ENCODE peak calls at places on chromosomes 7 and 10, in four cellular contexts. N, K, F and C are unnamed samples.
A peak's percentile ranks its signal among the peaks of the same experiment; 100 is the strongest.

GRCh38 chr7:41006591-41006990 is 696.3 kb downstream of the INHBA start:
- DNase-seq in K (no peak), F (no peak), N (no peak), C (no peak)

GRCh38 chr10:11597470-11597869 is 14.0 kb downstream of the USP6NL start:
- DNase-seq in F (no peak), K (no peak), N (no peak), C (no peak)

GRCh38 chr10:5297466-5297865 is 67.3 kb upstream of the UCN3 start:
- DNase-seq in K (no peak), N (no peak), F (no peak), C (no peak)

GRCh38 chr10:47033081-47033480 is 121.9 kb downstream of the PTPN20 start:
- DNase-seq in N (no peak), K (no peak), F (peak; percentile 7), C (no peak)

GRCh38 chr7:88664630-88665233 is 94.8 kb upstream of the ZNF804B start:
- DNase-seq in K (no peak), N (no peak), F (no peak), C (no peak)

GRCh38 chr10:51619365-51619764 is 80.0 kb downstream of the CSTF2T start:
- DNase-seq in N (no peak), K (no peak), F (no peak), C (no peak)

GRCh38 chr10:116741391-116742351 is 695 bp downstream of the HSPA12A start:
- DNase-seq in N (no peak), F (no peak), K (no peak), C (no peak)

GRCh38 chr10:62492012-62492869 is 118.1 kb downstream of the ZNF365 start:
- DNase-seq in K (no peak), N (no peak), F (no peak), C (no peak)

GRCh38 chr7:105339404-105340316 is 49.1 kb downstream of the SRPK2 start:
- DNase-seq in F (no peak), N (no peak), K (no peak), C (no peak)

GRCh38 chr7:142418316-142418715 is 160.5 kb upstream of the PRSS58 start:
- DNase-seq in K (no peak), N (no peak), F (no peak), C (no peak)

GRCh38 chr7:47196106-47196630 is 385.7 kb downstream of the TNS3 start:
- DNase-seq in F (no peak), N (no peak), K (no peak), C (no peak)

GRCh38 chr10:11164806-11165590 is 147.3 kb downstream of the CELF2 start:
- DNase-seq in F (peak; percentile 71), K (peak; percentile 57), N (peak; percentile 61), C (peak; percentile 66)

GRCh38 chr7:43575506-43575905 is 7.4 kb upstream of the STK17A start:
- DNase-seq in F (no peak), N (no peak), K (no peak), C (no peak)

GRCh38 chr7:43568529-43568928 is 14.4 kb upstream of the STK17A start:
- DNase-seq in F (no peak), K (no peak), N (no peak), C (no peak)

GRCh38 chr7:43572516-43573049 is 10.3 kb upstream of the STK17A start:
- DNase-seq in N (no peak), K (no peak), F (no peak), C (peak; percentile 12)

GRCh38 chr7:43569424-43569823 is 13.5 kb upstream of the STK17A start:
- DNase-seq in F (no peak), K (no peak), N (no peak), C (no peak)

GRCh38 chr7:43570688-43571365 is 12.1 kb upstream of the STK17A start:
- DNase-seq in K (no peak), F (no peak), N (no peak), C (no peak)
- H3K27ac ChIP-seq in K (no peak overlapping the region), F (no peak overlapping the region), N (no peak overlapping the region), C (no peak overlapping the region)

DNA sequence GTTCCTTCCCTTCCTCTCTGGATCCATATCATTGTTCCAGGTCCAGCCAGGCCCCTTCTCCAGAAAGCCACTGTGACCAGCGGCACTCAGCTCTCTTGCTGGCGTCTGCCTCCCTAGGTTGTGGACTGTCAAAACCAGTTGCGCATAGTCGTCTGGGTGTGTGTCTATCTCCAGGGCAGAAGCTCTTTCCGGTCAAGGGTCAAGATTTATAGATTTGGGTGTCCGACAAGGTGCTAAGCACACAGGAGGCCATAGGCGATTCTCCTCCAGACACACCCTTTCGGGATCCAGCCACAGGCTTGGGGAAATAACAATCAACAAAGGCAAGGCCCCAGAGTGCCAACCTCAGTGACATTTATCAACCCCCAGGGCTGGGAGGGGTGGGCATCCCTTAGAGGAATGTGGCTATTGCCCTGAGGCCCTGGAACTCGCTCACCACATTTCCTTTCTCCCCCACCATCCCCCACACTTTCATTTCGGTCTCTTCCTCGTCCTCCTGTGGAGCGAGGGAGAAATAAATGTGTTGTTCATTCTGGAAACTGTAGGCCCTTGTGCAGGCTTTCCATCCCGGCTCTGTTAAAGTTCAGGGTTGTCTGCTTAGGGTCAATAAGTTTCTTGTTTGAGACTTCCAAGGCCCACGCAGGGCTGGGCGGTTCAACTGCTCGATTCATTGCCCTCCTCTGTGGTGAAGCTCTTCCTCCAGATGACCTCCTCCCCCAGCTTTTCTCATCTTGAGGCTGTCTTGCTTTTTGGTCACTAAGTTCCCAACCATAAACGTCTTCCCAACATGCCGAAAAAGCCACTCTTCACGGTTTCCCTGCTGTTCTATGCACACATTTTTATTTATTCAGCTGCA is 57.9 kb downstream of the AFAP1L2 start:
- DNase-seq in F (no peak), K (no peak), N (no peak), C (no peak)
- H3K27ac ChIP-seq in F (no peak overlapping the region), K (no peak overlapping the region), N (no peak overlapping the region), C (no peak overlapping the region)

GRCh38 chr7:121436688-121437087 is 40.6 kb upstream of the FAM3C start:
- DNase-seq in F (no peak), K (no peak), N (no peak), C (no peak)

GRCh38 chr7:121442845-121443244 is 46.7 kb upstream of the FAM3C start:
- DNase-seq in F (no peak), K (no peak), N (no peak), C (no peak)

GRCh38 chr7:121436136-121436535 is 40.0 kb upstream of the FAM3C start:
- DNase-seq in F (no peak), K (no peak), N (no peak), C (no peak)

GRCh38 chr7:121437470-121437869 is 41.4 kb upstream of the FAM3C start:
- DNase-seq in F (no peak), K (no peak), N (no peak), C (no peak)

DNA sequence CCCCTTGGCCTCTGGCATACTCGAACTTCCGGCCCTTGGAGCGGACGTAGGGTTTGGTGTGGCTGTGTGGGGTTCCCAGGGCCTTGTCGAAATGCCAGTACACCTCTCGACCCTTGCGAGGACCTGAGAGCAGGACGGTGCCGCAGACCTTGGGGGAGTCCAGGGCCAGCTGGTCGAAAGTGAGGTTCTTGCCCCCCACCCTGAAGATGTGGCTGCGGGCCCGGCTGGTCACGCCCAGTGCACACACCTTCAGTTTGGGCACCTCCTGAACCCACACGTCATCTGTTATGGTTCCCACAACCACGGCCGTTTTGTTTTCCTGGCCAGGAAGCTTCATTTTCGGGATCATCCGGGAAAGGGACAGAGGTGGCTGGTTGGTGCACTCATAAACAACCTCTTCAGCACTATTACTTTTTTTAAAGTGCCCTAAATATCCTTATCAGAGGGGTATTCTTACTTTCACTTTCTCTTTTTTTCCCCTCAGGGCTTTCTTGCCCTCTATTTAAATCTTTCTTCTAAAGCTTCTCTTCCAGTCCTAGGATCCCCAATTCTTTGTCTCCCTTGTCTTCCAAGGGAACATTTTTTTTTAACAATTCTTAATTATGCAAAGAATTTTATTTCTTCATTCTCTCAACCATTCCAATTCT is 44.9 kb upstream of the FAM3C start:
- DNase-seq in N (no peak), K (no peak), F (no peak), C (no peak)
- H3K27ac ChIP-seq in N (no peak overlapping the region), K (no peak overlapping the region), F (no peak overlapping the region), C (no peak overlapping the region)

DNA sequence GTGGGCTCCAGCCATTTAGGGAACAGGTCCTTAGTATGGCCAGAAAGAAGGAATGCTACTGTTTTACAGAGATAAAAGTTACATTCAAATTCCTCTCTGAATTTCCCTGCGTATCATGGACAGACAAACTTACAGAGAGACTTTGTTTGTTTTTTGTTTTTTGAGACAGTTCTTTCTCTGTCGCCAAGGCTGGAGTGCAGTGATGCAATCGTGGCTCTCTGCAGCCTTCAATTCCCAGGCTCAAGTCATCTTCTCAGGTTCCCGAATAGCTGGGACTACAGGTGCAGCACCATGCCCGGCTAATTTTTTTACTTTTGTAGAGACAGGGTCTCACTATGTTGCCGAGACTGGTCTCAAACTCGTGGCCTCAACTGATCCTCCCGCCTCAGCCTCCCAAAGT is 64.6 kb upstream of the MPP7 start:
- DNase-seq in K (no peak), N (no peak), F (no peak), C (no peak)
- H3K27ac ChIP-seq in K (peak overlapping the region; percentile 81), N (no peak overlapping the region), F (peak overlapping the region; percentile 49), C (peak overlapping the region; percentile 69)

DNA sequence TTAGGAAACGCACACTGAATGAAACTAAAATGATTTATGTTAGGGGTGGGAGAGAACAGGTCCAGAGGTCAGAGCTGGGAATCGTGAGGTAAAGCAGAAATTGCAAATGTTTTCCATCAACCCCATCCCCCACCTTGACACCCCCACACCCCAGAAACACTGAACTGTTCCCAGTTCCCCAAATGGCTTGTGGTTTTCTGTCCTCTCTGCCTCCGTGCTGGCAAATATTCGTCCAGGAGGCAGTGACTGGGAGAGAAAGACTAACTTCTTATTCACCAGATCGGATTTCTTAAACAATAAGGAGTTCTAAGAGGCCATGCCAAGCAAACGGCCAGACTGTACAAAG is 732 bp upstream of the RASSF4 start:
- DNase-seq in N (no peak), K (no peak), F (no peak), C (no peak)
- H3K27ac ChIP-seq in N (peak overlapping the region; percentile 86), K (no peak overlapping the region), F (peak overlapping the region; percentile 80), C (no peak overlapping the region)

GRCh38 chr10:101013365-101013825 is 13.8 kb downstream of the LZTS2 start:
- DNase-seq in K (no peak), N (no peak), F (no peak), C (no peak)
- H3K27ac ChIP-seq in K (no peak overlapping the region), N (peak overlapping the region; percentile 100), F (no peak overlapping the region), C (no peak overlapping the region)

DNA sequence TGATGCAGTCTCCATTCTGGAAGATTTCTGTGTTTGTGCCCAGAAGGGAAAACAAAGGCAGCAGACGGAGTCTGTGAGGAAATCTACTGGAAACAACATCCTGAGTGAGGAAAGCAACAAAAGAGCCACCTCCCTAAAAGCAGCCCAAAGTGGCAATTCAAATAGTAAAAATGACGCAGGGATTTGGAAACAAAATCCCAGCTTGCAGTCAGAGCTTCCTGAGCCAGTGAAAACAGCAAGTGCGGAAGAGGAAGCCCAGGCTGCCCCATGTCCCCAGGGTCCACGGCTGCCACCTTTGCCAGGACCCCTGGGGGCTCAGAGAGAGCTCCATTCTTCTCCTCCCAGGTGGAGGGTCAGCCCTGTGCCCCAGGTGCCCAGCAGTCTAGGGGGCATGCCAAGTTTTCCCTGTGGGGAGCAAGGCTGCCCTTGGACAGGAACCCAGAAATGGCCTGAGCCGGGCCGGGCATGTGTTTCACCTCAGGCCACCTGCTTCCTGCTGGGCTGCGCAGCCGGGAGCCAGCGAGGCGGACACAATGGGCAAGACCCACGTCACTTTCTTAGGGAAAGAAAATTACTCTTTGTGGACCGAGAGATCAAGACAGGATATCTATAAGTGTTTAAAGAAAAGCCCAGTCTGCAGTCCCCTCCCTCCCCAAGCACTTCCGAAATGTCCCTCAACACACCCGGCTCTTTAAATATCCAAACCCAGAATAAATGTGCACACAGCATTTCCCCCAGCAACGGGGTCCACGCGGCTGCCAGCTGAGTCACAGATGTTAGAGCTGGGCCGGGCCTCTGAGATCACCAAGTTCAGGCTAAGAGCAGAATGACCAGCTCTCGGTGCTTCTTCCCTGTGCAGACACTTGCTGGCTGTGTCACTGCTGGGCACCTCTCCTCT is 231.1 kb downstream of the ARHGAP12 start:
- DNase-seq in K (no peak), N (peak; percentile 72), F (peak; percentile 63), C (no peak)
- H3K27ac ChIP-seq in K (no peak overlapping the region), N (peak overlapping the region; percentile 79), F (peak overlapping the region; percentile 79), C (no peak overlapping the region)